ENCODE peak calls at places on chromosome 3, in five cellular contexts. L, P, W, H and I are unnamed samples.

GRCh38 chr3:113832477-113833164 is 6.0 kb upstream of the GRAMD1C start:
- DNase-seq in W (no peak), L (no peak), H (no peak), P (no peak), I (no peak)

GRCh38 chr3:44045476-44046275 is 196.0 kb upstream of the TOPAZ1 start:
- DNase-seq in H (no peak), L (no peak), W (no peak), P (no peak), I (no peak)

GRCh38 chr3:150349314-150350097 is 58.6 kb upstream of the TSC22D2 start:
- DNase-seq in L (peak), W (no peak), P (peak), H (no peak), I (no peak)

GRCh38 chr3:73257186-73257585 is 195.7 kb downstream of the EBLN2 start:
- DNase-seq in L (no peak), W (no peak), P (no peak), H (no peak), I (no peak)

GRCh38 chr3:138184994-138185393 is 2.1 kb upstream of the ARMC8 start:
- DNase-seq in H (no peak), W (no peak), P (peak), L (no peak), I (no peak)

GRCh38 chr3:111947179-111947727 is 31.6 kb upstream of the ABHD10 start:
- DNase-seq in L (no peak), W (no peak), P (no peak), H (no peak), I (no peak)

GRCh38 chr3:19866751-19867347 is 67.2 kb downstream of the EFHB start:
- DNase-seq in L (no peak), W (no peak), P (peak), H (peak), I (peak)

GRCh38 chr3:153072382-153072781 is 89.6 kb upstream of the RAP2B start:
- DNase-seq in P (no peak), L (no peak), W (no peak), H (no peak), I (no peak)

GRCh38 chr3:143565943-143566342 is 282.3 kb downstream of the SLC9A9 start:
- DNase-seq in H (no peak), L (no peak), P (peak), W (no peak), I (no peak)

GRCh38 chr3:172321035-172321434 is 127.2 kb downstream of the GHSR start:
- DNase-seq in P (no peak), W (no peak), L (no peak), H (no peak), I (no peak)

GRCh38 chr3:14228611-14229470 is 50.2 kb downstream of the LSM3 start:
- DNase-seq in L (no peak), P (no peak), W (no peak), H (no peak), I (no peak)

GRCh38 chr3:32399030-32399620 is 7.5 kb downstream of the CMTM7 start:
- DNase-seq in H (no peak), L (no peak), P (peak), W (no peak), I (no peak)

GRCh38 chr3:18284716-18285115 is 140.4 kb downstream of the SATB1 start:
- DNase-seq in H (no peak), W (no peak), L (no peak), P (no peak), I (no peak)

DNA sequence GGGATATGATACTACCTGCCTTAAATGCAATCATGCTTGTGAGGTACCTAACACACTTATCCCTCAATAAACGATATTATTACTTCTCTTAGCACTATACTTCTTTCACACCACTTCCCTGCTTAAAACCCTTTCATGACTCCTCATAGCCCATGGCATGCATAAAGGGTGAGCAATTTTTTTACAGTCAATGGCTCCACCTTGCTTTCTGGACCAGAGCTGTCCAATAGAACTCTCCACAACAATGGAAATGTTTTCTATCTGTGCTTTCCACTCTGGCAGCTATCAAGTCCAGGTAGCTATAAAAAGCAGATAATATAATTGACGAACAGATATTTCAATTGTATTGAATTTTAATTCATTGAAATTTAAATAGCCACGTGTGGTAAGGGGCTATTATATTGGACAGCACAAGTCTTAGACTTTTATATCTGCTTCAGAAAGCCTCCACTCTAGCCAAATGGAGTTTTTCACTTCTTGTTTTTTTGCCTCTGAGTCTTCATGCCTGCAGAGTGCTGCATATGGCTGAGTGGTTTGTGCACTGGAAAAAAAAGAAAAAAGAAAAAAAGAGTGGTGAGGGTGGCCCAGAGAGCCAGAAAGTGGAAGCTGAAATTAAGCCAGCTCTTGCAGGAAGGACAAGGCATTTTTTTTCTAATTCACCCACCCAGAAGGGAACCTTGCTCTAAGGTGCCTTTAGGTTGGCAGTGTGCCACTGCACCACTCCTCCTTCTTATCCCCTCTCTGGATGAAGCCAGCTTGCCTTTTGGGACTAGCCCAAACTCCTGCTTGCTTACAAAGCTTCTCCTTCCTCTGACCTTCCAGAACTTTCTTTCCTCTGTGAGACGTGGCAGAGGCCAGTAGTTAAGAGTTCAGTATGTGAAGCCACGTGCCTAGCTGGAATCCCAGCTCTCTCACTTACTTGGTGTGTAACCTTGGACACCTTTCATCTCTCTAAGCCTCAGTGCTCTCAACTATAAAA is 239.0 kb upstream of the LRTM1 start:
- DNase-seq in W (no peak), P (no peak), L (no peak), H (no peak), I (no peak)
- TF ChIP-seq CTCF in W (no peak), P (no peak), L (no peak), H (no peak), I (no peak)

GRCh38 chr3:98991393-98991792 is 89.9 kb upstream of the DCBLD2 start:
- DNase-seq in L (no peak), H (no peak), P (no peak), W (no peak), I (no peak)
- TF ChIP-seq CTCF in L (no peak), H (peak), P (peak), W (no peak), I (no peak)

GRCh38 chr3:79517766-79518413 is 249.9 kb downstream of the ROBO1 start:
- DNase-seq in P (peak), H (no peak), L (no peak), W (no peak), I (no peak)
- TF ChIP-seq CTCF in P (peak), H (peak), L (no peak), W (peak), I (peak)

GRCh38 chr3:36875397-36875796 is 69.5 kb downstream of the TRANK1 start:
- DNase-seq in L (no peak), P (no peak), W (no peak), H (no peak), I (no peak)

GRCh38 chr3:36874351-36874874 is 70.4 kb downstream of the TRANK1 start:
- DNase-seq in W (no peak), L (no peak), H (no peak), P (no peak), I (no peak)

GRCh38 chr3:36867810-36868209 is 77.0 kb downstream of the TRANK1 start:
- DNase-seq in H (no peak), L (no peak), W (no peak), P (peak), I (no peak)

GRCh38 chr3:36868614-36869436 is 76.0 kb downstream of the TRANK1 start:
- DNase-seq in H (peak), L (no peak), P (peak), W (no peak), I (peak)

GRCh38 chr3:36871379-36872126 is 73.3 kb downstream of the TRANK1 start:
- DNase-seq in W (no peak), L (no peak), H (no peak), P (no peak), I (no peak)
- TF ChIP-seq CTCF in W (no peak), L (no peak), H (peak), P (no peak), I (no peak)

GRCh38 chr3:165206454-165207266 is 10.5 kb upstream of the SLITRK3 start:
- DNase-seq in H (peak), L (peak), P (peak), W (peak), I (peak)
- TF ChIP-seq CTCF in H (peak), L (peak), P (peak), W (peak), I (peak)

GRCh38 chr3:100006570-100007271 is 107.6 kb downstream of the FILIP1L start:
- DNase-seq in P (no peak), W (no peak), L (no peak), H (no peak), I (no peak)
- TF ChIP-seq CTCF in P (no peak), W (no peak), L (no peak), H (no peak), I (no peak)

GRCh38 chr3:45690331-45691035 is 1.3 kb downstream of the SACM1L start:
- DNase-seq in W (no peak), H (no peak), L (no peak), P (no peak), I (no peak)
- TF ChIP-seq CTCF in W (no peak), H (no peak), L (no peak), P (peak), I (no peak)

DNA sequence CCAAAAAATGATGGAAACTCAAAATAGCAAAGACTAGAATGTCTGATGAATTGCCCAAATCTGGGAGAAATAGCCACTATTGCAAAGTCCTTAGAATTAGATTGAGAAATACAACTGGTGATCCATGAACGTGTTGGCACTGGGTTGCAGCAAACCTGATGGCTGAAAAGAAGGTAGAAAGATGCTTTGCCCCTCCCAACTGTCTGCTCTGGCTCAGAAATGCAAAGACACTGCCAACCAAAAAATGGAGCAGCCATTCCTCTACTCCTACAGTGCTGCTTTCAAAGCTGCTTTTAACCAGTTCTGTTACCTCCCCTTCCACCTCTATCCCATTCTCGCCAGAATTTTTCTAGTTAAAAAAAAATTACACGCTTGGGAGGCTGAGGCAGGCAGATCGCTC is 60.7 kb downstream of the CPA3 start:
- DNase-seq in L (no peak), H (no peak), P (no peak), W (no peak), I (no peak)
- TF ChIP-seq CTCF in L (no peak), H (no peak), P (no peak), W (no peak), I (no peak)